ENCODE peak calls at places on chromosome 14, in ten cellular contexts. V is gastrocnemius medialis, E is thyroid gland, N is heart left ventricle, D is stomach, C is sigmoid colon, O is IMR-90, X is suprapubic skin, A is tibial nerve, H is transverse colon. U is an unnamed sample.

GRCh38 chr14:60803871-60804270 is 69.3 kb downstream of the MNAT1 start:
- DNase-seq in A (no peak), V (no peak), X (no peak), C (no peak), E (no peak), H (no peak), O (no peak), N (no peak), D (no peak), U (no peak)

GRCh38 chr14:100438678-100439592 is 115.8 kb downstream of the SLC25A47 start:
- DNase-seq in D (peak; percentile 42), X (no peak), A (no peak), N (no peak), E (peak; percentile 54), H (peak; percentile 87), O (peak; percentile 89), V (no peak), C (peak; percentile 48), U (peak; percentile 83)

GRCh38 chr14:26917086-26917485 is 319.3 kb upstream of the NOVA1 start:
- DNase-seq in A (peak; percentile 53), H (no peak), X (no peak), V (peak; percentile 10), D (no peak), C (no peak), N (no peak), E (no peak), O (peak; percentile 2), U (peak; percentile 32)

GRCh38 chr14:77120771-77121743 is 20.5 kb downstream of the ZDHHC22 start:
- DNase-seq in C (no peak), H (peak; percentile 59), D (peak; percentile 53), O (no peak), E (peak; percentile 70), V (no peak), N (no peak), X (no peak), A (no peak), U (no peak)

GRCh38 chr14:99035268-99035667 is 236.7 kb downstream of the BCL11B start:
- DNase-seq in H (peak; percentile 41), V (no peak), X (no peak), A (peak; percentile 59), N (peak; percentile 61), E (peak; percentile 55), C (peak; percentile 74), D (no peak), O (no peak), U (peak; percentile 69)

GRCh38 chr14:103734081-103734888 is 18.7 kb downstream of the ZFYVE21 start:
- DNase-seq in X (no peak), E (no peak), H (no peak), N (no peak), D (no peak), V (no peak), C (peak; percentile 59), O (no peak), A (no peak), U (no peak)

GRCh38 chr14:70254476-70254961 is 65.8 kb upstream of the SLC8A3 start:
- DNase-seq in O (peak; percentile 1), N (no peak), A (no peak), V (no peak), H (peak; percentile 80), X (no peak), C (no peak), D (peak; percentile 86), E (peak; percentile 83), U (no peak)

GRCh38 chr14:76705214-76705613 is 56.1 kb upstream of the VASH1 start:
- DNase-seq in C (no peak), X (no peak), A (no peak), O (no peak), H (no peak), N (no peak), V (no peak), D (no peak), E (no peak), U (peak; percentile 56)

GRCh38 chr14:95559203-95559602 is 24.4 kb downstream of the GLRX5 start:
- DNase-seq in O (no peak), N (no peak), E (no peak), H (no peak), D (no peak), C (no peak), V (no peak), X (no peak), A (no peak), U (no peak)

GRCh38 chr14:95564060-95564459 is 29.2 kb downstream of the GLRX5 start:
- DNase-seq in D (no peak), H (no peak), C (no peak), N (no peak), A (no peak), E (no peak), X (no peak), O (peak; percentile 18), V (peak; percentile 4), U (no peak)

GRCh38 chr14:95557832-95558231 is 23.0 kb downstream of the GLRX5 start:
- DNase-seq in N (no peak), E (no peak), H (no peak), A (no peak), D (no peak), O (no peak), C (no peak), X (no peak), V (no peak), U (no peak)

GRCh38 chr14:95561001-95561412 is 26.2 kb downstream of the GLRX5 start:
- DNase-seq in H (peak; percentile 91), N (peak; percentile 76), D (peak; percentile 95), O (peak; percentile 82), A (peak; percentile 94), X (peak; percentile 90), V (peak; percentile 56), C (peak; percentile 87), E (peak; percentile 95), U (peak; percentile 78)

DNA sequence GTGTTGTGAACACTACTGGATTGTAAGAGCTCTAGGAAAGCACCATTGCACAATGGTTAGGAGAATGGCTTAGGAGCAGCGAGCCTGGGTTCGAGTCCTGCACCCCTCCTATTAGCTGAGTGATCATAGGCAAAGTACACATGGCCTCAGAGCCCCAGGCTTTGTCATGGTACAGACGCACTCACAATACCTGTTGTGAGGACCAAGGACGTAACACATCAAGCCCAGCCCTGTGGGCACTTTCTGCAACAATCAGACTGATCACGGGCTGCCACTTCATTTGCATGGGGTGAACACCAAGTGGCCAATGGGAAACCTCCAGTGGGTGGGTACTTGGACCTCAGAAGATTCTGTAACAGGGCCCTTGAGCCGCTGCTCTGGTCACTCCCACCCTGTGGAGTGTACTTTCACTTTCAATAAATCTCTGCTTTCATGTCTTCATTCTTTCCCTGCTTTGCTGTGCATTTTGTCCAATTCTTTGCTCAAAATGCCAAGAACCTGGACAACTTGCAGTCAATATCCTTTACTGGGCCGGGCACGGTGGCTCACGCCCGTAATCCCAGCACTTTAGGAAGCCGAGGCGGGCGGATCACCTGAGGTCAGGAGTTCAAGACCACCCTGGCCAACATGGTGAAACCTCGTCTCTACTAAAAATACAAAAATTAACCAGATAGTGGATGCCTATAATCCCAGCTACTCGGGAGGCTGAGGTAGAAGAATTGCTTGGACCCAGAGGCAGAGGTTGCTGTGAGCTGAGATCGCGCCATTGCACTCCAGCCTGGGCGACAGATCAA is 28.2 kb downstream of the GLRX5 start:
- DNase-seq in A (no peak), V (no peak), N (no peak), X (no peak), C (no peak), H (no peak), E (peak; percentile 37), O (peak; percentile 16), D (peak; percentile 43), U (no peak)
- H3K4me3 ChIP-seq in A (peak overlapping the region; percentile 33), V (no peak overlapping the region), N (no peak overlapping the region), X (no peak overlapping the region), C (no peak overlapping the region), H (no peak overlapping the region), E (no peak overlapping the region), O (peak overlapping the region; percentile 3), D (no peak overlapping the region), U (no peak overlapping the region)

DNA sequence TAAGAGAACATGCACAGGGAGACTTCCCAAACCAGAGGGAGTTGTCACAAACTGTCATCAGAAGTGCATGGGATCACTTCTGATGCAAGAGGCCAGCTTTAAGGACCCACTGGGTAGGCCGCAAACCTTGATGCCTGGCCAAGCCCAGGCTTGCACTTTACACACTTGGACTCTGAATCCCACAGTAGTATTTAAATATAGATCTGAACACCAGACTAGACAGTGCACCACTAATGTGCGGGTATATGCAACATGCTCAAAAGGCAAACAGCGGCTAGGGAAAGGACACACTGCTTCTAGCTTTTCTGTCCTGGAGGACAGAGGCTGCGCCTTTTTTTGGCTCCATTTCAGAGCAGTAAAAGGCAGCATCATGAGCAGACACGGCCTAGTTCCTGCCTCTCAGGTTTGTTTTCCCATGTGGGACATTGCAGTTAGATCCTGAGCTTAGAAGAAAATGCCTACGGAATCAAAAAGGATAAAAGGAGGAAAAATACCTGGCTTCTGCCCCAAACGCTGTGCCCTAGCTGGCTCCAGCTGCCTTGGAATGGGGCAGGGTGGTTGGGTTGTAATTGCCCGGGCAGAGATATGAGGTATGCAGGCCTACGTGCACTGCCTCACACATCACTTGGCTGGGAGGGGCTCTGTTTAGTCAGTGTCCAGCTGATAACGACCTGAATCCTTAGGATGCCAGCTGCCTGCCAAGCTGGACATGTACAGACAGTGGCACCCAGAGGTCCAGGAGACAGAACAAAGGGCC is 84.5 kb upstream of the EGLN3 start:
- DNase-seq in O (no peak), A (no peak), H (peak; percentile 65), X (no peak), V (no peak), N (peak; percentile 77), C (no peak), D (peak; percentile 42), E (no peak), U (no peak)
- TF ChIP-seq CTCF in O (no peak), A (no peak), H (no peak), X (no peak), V (no peak), N (no peak), C (no peak), D (no peak), E (no peak), U (no peak)

GRCh38 chr14:88825503-88825902 is 1.1 kb downstream of the TTC8 start:
- DNase-seq in E (no peak), V (no peak), H (no peak), N (no peak), O (no peak), A (no peak), D (no peak), C (no peak), X (no peak), U (no peak)
- TF ChIP-seq POLR2A in E (no peak), V (no peak), H (no peak), N (no peak), O (no peak), A (no peak), D (no peak), C (no peak), X (no peak), U (no peak)

GRCh38 chr14:49989980-49990379 is 97.1 kb downstream of the ARF6 start:
- DNase-seq in A (no peak), D (no peak), H (no peak), C (no peak), O (no peak), X (no peak), N (no peak), E (no peak), V (no peak), U (no peak)

GRCh38 chr14:49988080-49988990 is 95.5 kb downstream of the ARF6 start:
- DNase-seq in N (no peak), E (no peak), D (no peak), O (no peak), V (no peak), X (no peak), A (no peak), C (no peak), H (no peak), U (no peak)

GRCh38 chr14:49984419-49984818 is 91.5 kb downstream of the ARF6 start:
- DNase-seq in X (no peak), V (no peak), A (no peak), O (peak; percentile 83), H (no peak), N (no peak), D (no peak), E (no peak), C (no peak), U (no peak)

GRCh38 chr14:49982522-49982951 is 89.7 kb downstream of the ARF6 start:
- DNase-seq in X (peak; percentile 65), A (no peak), O (peak; percentile 96), V (no peak), N (no peak), H (no peak), D (no peak), C (no peak), E (peak; percentile 21), U (no peak)

GRCh38 chr14:49986344-49987014 is 93.6 kb downstream of the ARF6 start:
- DNase-seq in C (no peak), N (no peak), E (no peak), A (no peak), X (no peak), H (no peak), V (no peak), D (no peak), O (peak; percentile 58), U (peak; percentile 8)
- H3K4me3 ChIP-seq in C (no peak overlapping the region), N (no peak overlapping the region), E (no peak overlapping the region), A (no peak overlapping the region), X (no peak overlapping the region), H (no peak overlapping the region), V (no peak overlapping the region), D (no peak overlapping the region), O (no peak overlapping the region), U (no peak overlapping the region)